ENCODE peak calls at places on chromosomes 11 and 22, in five cellular contexts. D is OCI-LY7; Y is CD8-positive, alpha-beta T cell; A is PC-3; X is stomach. B is an unnamed sample.
A peak's percentile ranks its signal among the peaks of the same experiment; 100 is the strongest.

GRCh38 chr22:37559901-37560681 is at the start of gene CDC42EP1:
- DNase-seq in D (no peak), Y (no peak), A (peak; percentile 54), X (peak; percentile 74), B (no peak)

GRCh38 chr11:11444800-11445126 is 91.7 kb upstream of the CSNK2A3 start:
- DNase-seq in D (no peak), Y (no peak), A (no peak), X (no peak), B (no peak)

GRCh38 chr11:122207505-122207904 is 91.5 kb upstream of the BLID start:
- DNase-seq in D (no peak), Y (no peak), A (no peak), X (no peak), B (no peak)

GRCh38 chr11:15636520-15637065 is 521.9 kb downstream of the INSC start:
- DNase-seq in D (no peak), Y (no peak), A (no peak), X (no peak), B (no peak)

GRCh38 chr22:35205956-35206355 is 51.3 kb upstream of the HMGXB4 start:
- DNase-seq in D (no peak), Y (no peak), A (no peak), X (no peak), B (no peak)

GRCh38 chr11:7687386-7687785 is 14.1 kb upstream of the CYB5R2 start:
- DNase-seq in D (no peak), Y (no peak), A (peak; percentile 6), X (no peak), B (no peak)

GRCh38 chr11:75582935-75583709 is 21.1 kb downstream of the SERPINH1 start:
- DNase-seq in D (peak; percentile 12), Y (peak; percentile 25), A (peak; percentile 60), X (peak; percentile 46), B (no peak)

GRCh38 chr11:6437423-6437822 is 3.4 kb downstream of the HPX start:
- DNase-seq in D (no peak), Y (no peak), A (no peak), X (no peak), B (no peak)

GRCh38 chr11:96155627-96156378 is 187.2 kb downstream of the MAML2 start:
- DNase-seq in D (no peak), Y (no peak), A (peak; percentile 88), X (peak; percentile 34), B (peak; percentile 98)

GRCh38 chr11:12744831-12745502 is 70.7 kb downstream of the TEAD1 start:
- DNase-seq in D (no peak), Y (no peak), A (no peak), X (no peak), B (no peak)

GRCh38 chr11:123176785-123177184 is 18.3 kb downstream of the CLMP start:
- DNase-seq in D (no peak), Y (no peak), A (no peak), X (no peak), B (no peak)

GRCh38 chr11:77406396-77406795 is 67.5 kb downstream of the PAK1 start:
- DNase-seq in D (no peak), Y (no peak), A (no peak), X (no peak), B (no peak)

GRCh38 chr22:31540966-31541365 is 44.6 kb downstream of the SFI1 start:
- DNase-seq in D (no peak), Y (no peak), A (no peak), X (no peak), B (no peak)

GRCh38 chr11:96324912-96325311 is 18.1 kb downstream of the MAML2 start:
- DNase-seq in D (no peak), Y (no peak), A (peak; percentile 66), X (no peak), B (no peak)

GRCh38 chr11:104700609-104701008 is 197.7 kb downstream of the CASP12 start:
- DNase-seq in D (no peak), Y (no peak), A (no peak), X (no peak), B (no peak)

GRCh38 chr22:44583854-44584253 is 85.8 kb upstream of the RTL6 start:
- DNase-seq in D (no peak), Y (no peak), A (no peak), X (no peak), B (no peak)

GRCh38 chr11:75868990-75869389 is 54.0 kb downstream of the UVRAG start:
- DNase-seq in D (no peak), Y (no peak), A (no peak), X (no peak), B (no peak)

GRCh38 chr22:35314161-35314942 is 14.7 kb downstream of the TOM1 start:
- DNase-seq in D (no peak), Y (no peak), A (no peak), X (no peak), B (no peak)

GRCh38 chr11:44496391-44496790 is 69.1 kb upstream of the CD82 start:
- DNase-seq in D (no peak), Y (no peak), A (no peak), X (no peak), B (no peak)

GRCh38 chr11:17991799-17992433 is 20.9 kb downstream of the SERGEF start:
- DNase-seq in D (peak; percentile 68), Y (peak; percentile 47), A (peak; percentile 49), X (peak; percentile 34), B (no peak)

GRCh38 chr11:131888230-131888826 is 517.9 kb downstream of the NTM start:
- DNase-seq in D (no peak), Y (no peak), A (peak; percentile 90), X (no peak), B (peak; percentile 82)

GRCh38 chr11:77407613-77408012 is 66.3 kb downstream of the PAK1 start:
- DNase-seq in D (no peak), Y (no peak), A (peak; percentile 99), X (peak; percentile 85), B (peak; percentile 80)

GRCh38 chr11:26286472-26287066 is 45.4 kb upstream of the ANO3 start:
- DNase-seq in D (peak; percentile 42), Y (no peak), A (peak; percentile 20), X (no peak), B (no peak)

GRCh38 chr22:20464096-20464614 is 26.5 kb upstream of the SCARF2 start:
- DNase-seq in D (peak; percentile 52), Y (peak; percentile 71), A (no peak), X (no peak), B (no peak)

GRCh38 chr11:111438168-111438567 is 59.1 kb upstream of the POU2AF1 start:
- DNase-seq in D (no peak), Y (no peak), A (no peak), X (no peak), B (no peak)
- H3K4me3 ChIP-seq in D (no peak overlapping the region), Y (no peak overlapping the region), A (no peak overlapping the region), X (no peak overlapping the region), B (no peak overlapping the region)

DNA sequence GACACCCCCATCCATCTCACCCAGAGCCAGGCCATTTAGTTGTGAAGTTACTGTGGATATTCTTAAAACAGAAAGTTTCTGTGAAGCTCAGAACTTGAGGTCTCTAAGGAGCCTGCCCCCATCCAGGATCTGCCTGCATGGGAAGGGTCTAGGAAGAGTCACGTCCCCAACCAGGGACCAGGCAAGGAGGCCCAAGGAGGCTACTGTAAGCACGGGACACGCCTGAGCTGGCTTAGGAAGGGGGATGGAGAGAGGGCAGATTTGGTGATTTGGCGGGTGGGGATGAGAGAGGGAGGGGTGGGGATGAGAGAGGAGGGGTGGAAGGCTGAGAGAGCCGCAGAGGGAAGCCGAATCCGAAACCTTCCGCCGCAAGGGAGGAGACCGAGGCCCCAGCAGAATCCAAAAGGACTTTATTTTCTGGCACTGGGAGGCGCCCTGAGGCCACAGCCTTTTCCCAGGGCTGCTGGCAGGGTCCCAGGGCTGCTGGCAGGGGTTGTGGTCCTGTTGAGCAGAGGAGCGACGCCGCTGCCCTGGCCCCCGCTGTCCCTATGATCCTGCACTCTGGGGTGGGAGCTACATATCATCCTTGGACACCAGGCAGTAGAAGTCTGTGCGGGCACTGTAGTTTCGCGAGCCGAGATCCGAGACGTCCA is 9.3 kb downstream of the SIGIRR start:
- DNase-seq in D (no peak), Y (no peak), A (no peak), X (peak; percentile 64), B (no peak)
- TF ChIP-seq CTCF in D (no peak), Y (no peak), A (no peak), X (no peak), B (no peak)

DNA sequence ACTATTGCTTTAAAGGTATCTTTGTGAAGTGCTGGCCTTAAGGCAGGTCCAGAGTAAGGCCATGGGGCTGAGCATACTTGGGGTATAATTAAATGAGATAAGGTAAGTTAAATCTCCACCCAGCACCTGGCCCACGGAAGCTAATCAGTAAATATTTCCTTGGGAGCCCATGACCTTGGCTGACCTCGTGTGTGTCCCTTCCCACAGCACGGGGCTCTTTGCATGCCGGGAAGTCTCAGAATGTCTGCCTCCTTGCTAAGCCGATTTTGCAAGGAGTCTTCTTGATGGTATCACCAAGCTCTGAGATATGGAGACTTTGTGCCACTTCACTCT is 46.5 kb downstream of the ADM start:
- DNase-seq in D (no peak), Y (no peak), A (no peak), X (peak; percentile 34), B (no peak)
- H3K4me3 ChIP-seq in D (no peak overlapping the region), Y (no peak overlapping the region), A (no peak overlapping the region), X (no peak overlapping the region), B (no peak overlapping the region)

GRCh38 chr11:58958500-58958899 is 19.2 kb downstream of the GLYATL1 start:
- DNase-seq in D (peak; percentile 63), Y (peak; percentile 27), A (peak; percentile 44), X (peak; percentile 57), B (no peak)

GRCh38 chr11:58957922-58958321 is 18.6 kb downstream of the GLYATL1 start:
- DNase-seq in D (no peak), Y (no peak), A (no peak), X (no peak), B (no peak)

GRCh38 chr11:58968251-58968711 is 29.0 kb downstream of the GLYATL1 start:
- DNase-seq in D (no peak), Y (no peak), A (no peak), X (peak; percentile 28), B (no peak)

GRCh38 chr11:58965246-58965985 is 26.1 kb downstream of the GLYATL1 start:
- DNase-seq in D (no peak), Y (no peak), A (no peak), X (no peak), B (no peak)

GRCh38 chr11:58963551-58964075 is 24.3 kb downstream of the GLYATL1 start:
- DNase-seq in D (no peak), Y (no peak), A (no peak), X (peak; percentile 33), B (peak; percentile 26)
- TF ChIP-seq CTCF in D (no peak), Y (no peak), A (no peak), X (no peak), B (peak; percentile 17)

DNA sequence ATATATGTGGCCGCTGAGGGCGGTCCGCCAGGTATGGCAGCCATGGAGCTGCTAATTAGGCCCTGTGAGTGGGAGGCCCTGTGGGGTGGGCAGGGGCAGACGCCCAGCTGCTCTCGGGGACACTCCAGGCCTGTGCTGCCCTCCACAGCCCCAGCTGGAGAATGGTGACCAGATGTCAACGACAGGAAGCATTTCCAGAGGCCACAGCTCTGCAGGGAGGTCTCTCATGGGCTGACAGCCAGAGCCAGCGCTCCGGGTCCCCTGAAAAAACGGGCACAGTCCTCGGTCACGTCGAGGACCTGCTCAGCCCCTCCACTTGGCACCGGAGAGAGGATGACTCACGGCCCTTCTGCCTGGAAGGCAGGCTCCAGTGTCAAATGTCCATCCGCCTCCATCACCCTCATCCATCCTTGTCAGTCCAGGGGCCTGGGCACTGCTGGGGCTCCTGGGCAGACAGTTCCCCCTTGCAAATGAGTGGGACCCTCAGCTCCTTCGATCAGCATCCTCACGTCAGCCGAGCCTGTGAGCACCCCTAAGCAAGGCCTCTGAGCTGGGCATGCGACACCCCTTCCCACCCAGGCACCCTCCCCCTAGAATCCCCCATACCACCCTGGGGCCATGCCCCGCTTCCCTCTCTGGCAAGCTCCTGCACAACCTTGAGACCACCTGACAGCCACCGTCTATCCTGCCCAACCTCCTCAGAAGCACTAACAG is 1.9 kb downstream of the BID start:
- DNase-seq in D (no peak), Y (no peak), A (peak; percentile 53), X (no peak), B (no peak)
- H3K4me3 ChIP-seq in D (peak overlapping the region; percentile 75), Y (peak overlapping the region; percentile 65), A (peak overlapping the region; percentile 81), X (peak overlapping the region; percentile 81), B (peak overlapping the region; percentile 74)